ENCODE peak calls at places on chromosomes 3 and 15, in four cellular contexts. G is esophagus squamous epithelium, W is heart left ventricle, M is stomach. H is an unnamed sample. For H3K4me1, the result is how much of the 10 kb centered on the place peaks cover.

GRCh38 chr3:197718904-197719303 is 17.8 kb downstream of the RUBCN start:
- DNase-seq in G (no peak), W (no peak), M (no peak), H (no peak)

GRCh38 chr3:128218476-128218829 is 65.2 kb downstream of the EEFSEC start:
- DNase-seq in G (no peak), W (no peak), M (no peak), H (peak)

GRCh38 chr3:44894485-44894884 is 20.1 kb downstream of the TGM4 start:
- DNase-seq in G (no peak), W (no peak), M (no peak), H (no peak)

GRCh38 chr15:23003736-23004135 is 23.6 kb upstream of the CYFIP1 start:
- DNase-seq in G (no peak), W (no peak), M (no peak), H (no peak)

GRCh38 chr15:69016021-69016595 is 1.6 kb downstream of the NOX5 start:
- DNase-seq in G (no peak), W (no peak), M (no peak), H (no peak)

GRCh38 chr15:70617076-70617910 is 146.1 kb downstream of the UACA start:
- DNase-seq in G (no peak), W (no peak), M (no peak), H (no peak)

GRCh38 chr15:55916666-55917409 is 76.6 kb downstream of the NEDD4 start:
- DNase-seq in G (no peak), W (no peak), M (no peak), H (peak)

GRCh38 chr3:71102111-71103039 is 481.2 kb downstream of the FOXP1 start:
- DNase-seq in G (no peak), W (no peak), M (no peak), H (no peak)

GRCh38 chr3:9136746-9137434 is 112.6 kb downstream of the SRGAP3 start:
- DNase-seq in G (no peak), W (no peak), M (no peak), H (no peak)

GRCh38 chr3:153785901-153786300 is 335.3 kb upstream of the ARHGEF26 start:
- DNase-seq in G (no peak), W (no peak), M (no peak), H (no peak)

GRCh38 chr3:59237121-59237520 is 187.3 kb upstream of the CFAP20DC start:
- DNase-seq in G (no peak), W (no peak), M (no peak), H (no peak)

GRCh38 chr3:141960731-141961130 is 84.3 kb downstream of the ATP1B3 start:
- DNase-seq in G (no peak), W (no peak), M (no peak), H (no peak)

GRCh38 chr15:45129651-45130129 is at the start of the genes DUOX1 and DUOXA1:
- DNase-seq in G (no peak), W (no peak), M (peak), H (peak)

GRCh38 chr3:173938159-173938558 is 540.6 kb downstream of the NLGN1 start:
- DNase-seq in G (no peak), W (no peak), M (no peak), H (no peak)

GRCh38 chr3:105367063-105367405 is 325 bp downstream of the ALCAM start:
- DNase-seq in G (no peak), W (peak), M (peak), H (no peak)

DNA sequence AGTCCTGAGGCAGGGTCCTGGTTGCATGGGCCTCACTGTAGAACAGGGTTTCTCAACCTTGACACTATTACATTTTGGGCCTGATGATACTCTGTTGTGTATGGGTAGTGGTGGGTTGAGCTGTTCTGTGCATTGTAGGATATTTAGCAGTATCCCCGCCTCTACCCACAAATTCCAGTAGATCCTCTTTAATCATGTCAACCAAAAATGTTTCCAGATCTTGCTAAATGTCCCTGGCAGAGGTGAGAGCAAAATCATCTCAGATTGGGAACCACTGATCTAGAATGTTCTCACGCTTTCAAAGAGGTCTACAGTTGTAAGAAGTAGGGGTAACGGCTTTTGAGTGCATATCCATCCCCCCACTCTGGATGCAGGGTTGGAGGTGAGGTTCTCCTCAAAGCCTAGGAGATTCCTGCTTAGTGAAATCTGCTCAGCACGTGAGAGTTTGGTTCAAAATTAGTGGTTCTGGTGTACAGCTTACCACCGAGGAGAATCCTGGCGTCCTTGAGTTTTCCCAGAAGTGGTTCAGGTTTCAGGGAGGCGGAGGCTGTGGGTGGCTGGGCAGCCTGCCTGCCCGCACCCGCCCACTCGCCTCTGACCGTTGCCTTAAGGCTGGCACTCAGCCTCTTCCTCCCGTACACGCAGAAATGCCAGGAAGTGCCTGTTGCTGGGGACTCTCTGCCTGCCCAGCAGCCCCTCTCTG is 5.3 kb downstream of the ACVR2B start:
- DNase-seq in G (no peak), W (peak), M (peak), H (peak)
- H3K27ac ChIP-seq in G (no peak), W (no peak), M (peak), H (peak)

DNA sequence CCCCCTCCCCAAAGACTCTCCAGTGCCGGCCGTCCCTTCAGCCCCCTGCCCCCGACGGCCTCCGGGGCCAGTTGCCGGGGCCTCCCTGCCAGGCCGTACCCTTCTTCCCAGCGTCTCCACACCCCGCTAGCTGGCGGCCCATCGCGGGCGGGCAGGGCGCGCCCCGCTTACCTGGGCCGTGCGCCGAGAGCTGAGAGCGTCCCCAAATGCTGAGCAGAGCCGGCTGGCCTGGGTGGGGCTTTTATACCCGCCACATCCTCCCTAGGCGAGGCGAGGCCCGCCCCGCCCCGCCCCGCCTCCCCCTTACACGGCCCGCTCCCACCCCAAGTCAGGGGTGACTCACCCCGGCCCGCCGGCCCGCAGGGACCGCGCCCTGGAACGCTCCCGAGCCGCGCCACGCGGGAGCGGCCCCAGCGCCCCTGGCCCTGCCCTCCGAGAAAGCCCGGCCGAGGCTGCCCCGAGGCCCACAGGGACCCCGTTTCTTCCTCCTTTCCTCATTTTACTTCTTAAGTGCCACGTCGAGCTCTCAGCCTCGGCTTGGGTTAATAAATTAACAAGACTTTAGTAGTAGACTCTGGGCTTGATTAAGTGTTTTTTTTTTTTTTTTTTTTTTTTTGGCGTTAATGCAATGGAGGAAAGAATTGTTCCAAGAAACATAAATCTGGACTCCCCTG is at the start of gene ANXA2:
- DNase-seq in G (peak), W (peak), M (peak), H (peak)
- TF ChIP-seq POLR2A in G (peak), W (no peak), M (no peak), H (peak)

DNA sequence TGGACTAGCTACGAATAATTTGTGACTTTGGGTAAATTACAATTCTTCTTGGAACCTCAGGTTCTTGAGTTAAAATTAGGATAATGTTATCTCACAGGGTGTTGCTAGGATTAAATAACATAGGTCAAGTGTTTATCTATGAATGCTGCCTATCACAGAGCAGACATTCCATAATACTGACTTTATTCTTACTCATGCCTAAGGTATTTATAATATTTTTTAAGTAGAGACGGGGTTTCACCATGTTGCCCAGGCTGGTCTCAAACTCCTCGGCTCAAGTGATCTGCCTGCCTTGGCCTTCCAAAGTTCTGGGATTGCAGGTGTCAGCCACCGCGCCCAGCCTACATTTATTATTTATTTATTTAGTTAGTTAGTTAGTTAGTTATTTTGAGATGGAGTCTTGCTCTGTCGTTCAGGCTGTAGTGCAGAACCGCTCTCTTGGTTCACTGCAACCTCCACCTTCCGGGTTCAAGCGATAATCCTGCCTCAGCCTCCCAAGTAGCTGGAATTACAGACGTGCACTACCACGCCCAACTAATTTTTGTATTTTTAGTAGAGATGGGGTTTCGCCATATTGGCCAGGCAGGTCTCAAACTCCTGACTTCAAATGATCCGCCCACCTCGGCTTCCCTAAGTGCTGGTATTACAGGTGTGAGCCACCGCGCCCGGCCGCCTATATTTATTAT is 742 bp upstream of the ZNF106 start:
- DNase-seq in G (no peak), W (no peak), M (no peak), H (no peak)
- H3K4me1 ChIP-seq in G (half or more), W (under half), M (half or more), H (under half)

GRCh38 chr15:89750560-89751542 is at the start of gene MESP1:
- DNase-seq in G (peak), W (peak), M (peak), H (peak)

GRCh38 chr15:89749059-89749458 is 2.0 kb downstream of the MESP1 start:
- DNase-seq in G (no peak), W (no peak), M (no peak), H (no peak)

GRCh38 chr15:89751748-89752147 is 699 bp upstream of the MESP1 start:
- DNase-seq in G (no peak), W (no peak), M (peak), H (peak)

GRCh38 chr15:89749526-89749925 is 1.5 kb downstream of the MESP1 start:
- DNase-seq in G (no peak), W (no peak), M (no peak), H (no peak)

DNA sequence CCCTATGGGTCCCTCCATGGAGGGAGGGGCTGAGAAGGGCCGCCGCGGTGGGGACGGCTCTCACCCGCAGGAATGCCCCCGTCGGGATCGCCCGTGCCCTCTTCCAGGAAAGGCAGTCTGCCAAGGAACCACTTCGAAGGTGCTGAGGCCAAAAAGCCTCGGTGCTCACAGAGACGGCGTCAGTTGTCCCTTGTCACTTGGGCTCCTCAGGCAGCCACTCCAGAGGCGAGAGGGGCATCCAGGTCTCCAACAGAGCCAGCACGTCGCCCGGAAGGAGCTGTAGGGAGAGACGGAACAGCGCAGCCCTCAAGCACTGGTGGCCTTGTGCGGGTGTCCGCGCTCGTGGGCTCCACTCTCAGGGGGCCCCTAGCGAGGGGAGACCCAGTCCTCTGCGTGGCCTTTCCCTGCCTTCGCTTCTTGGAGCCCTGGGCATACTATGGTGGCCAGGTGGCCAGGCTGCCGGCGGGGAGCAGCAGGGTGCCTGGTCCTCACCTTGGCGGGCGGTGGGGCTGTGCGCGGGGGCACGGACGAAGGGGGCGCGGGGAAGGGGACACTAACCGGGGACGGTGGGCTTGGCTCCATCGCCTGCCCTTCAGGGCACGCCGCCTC is 994 bp downstream of the MESP1 start:
- DNase-seq in G (no peak), W (peak), M (peak), H (peak)
- H3K27ac ChIP-seq in G (no peak), W (no peak), M (peak), H (peak)

GRCh38 chr3:129228891-129229585 is 20.4 kb upstream of the COPG1 start:
- DNase-seq in G (no peak), W (peak), M (no peak), H (no peak)
- TF ChIP-seq POLR2A in G (no peak), W (no peak), M (no peak), H (no peak)

GRCh38 chr15:59165726-59166125 is 40.9 kb upstream of the LDHAL6B start:
- DNase-seq in G (no peak), W (no peak), M (no peak), H (peak)
- H3K4me1 ChIP-seq in G (half or more), W (under half), M (under half), H (under half)

GRCh38 chr15:80934761-80935221 is 54.8 kb downstream of the MESD start:
- DNase-seq in G (no peak), W (no peak), M (no peak), H (peak)

GRCh38 chr15:80931721-80932609 is 57.7 kb downstream of the MESD start:
- DNase-seq in G (no peak), W (peak), M (no peak), H (no peak)

GRCh38 chr15:80929689-80930088 is 59.9 kb downstream of the MESD start:
- DNase-seq in G (no peak), W (no peak), M (no peak), H (no peak)

GRCh38 chr15:80931191-80931590 is 58.4 kb downstream of the MESD start:
- DNase-seq in G (no peak), W (no peak), M (no peak), H (no peak)

GRCh38 chr15:80932989-80933388 is 56.6 kb downstream of the MESD start:
- DNase-seq in G (no peak), W (peak), M (no peak), H (no peak)
- H3K27ac ChIP-seq in G (no peak), W (peak), M (peak), H (no peak)

H was measured in thyroid gland.